ENCODE peak calls at places on chromosomes 7 and 10, in four cellular contexts. B is epithelial cell of esophagus, N is astrocyte of the spinal cord, D is stomach. L is an unnamed sample.

GRCh38 chr7:21869785-21870402 is 75.8 kb downstream of the CDCA7L start:
- DNase-seq in B (peak; percentile 18), N (peak; percentile 35), D (no peak), L (no peak)

GRCh38 chr7:2163565-2163964 is 69.2 kb downstream of the MAD1L1 start:
- DNase-seq in B (no peak), N (no peak), D (no peak), L (no peak)

GRCh38 chr10:97914837-97915211 is 65.2 kb downstream of the GOLGA7B start:
- DNase-seq in B (peak; percentile 70), N (peak; percentile 45), D (peak; percentile 86), L (peak; percentile 82)

GRCh38 chr7:108210796-108211195 is 80.6 kb upstream of the LAMB4 start:
- DNase-seq in B (peak; percentile 76), N (no peak), D (no peak), L (no peak)

GRCh38 chr7:18295781-18296417 is 199.7 kb upstream of the HDAC9 start:
- DNase-seq in B (no peak), N (no peak), D (no peak), L (no peak)

GRCh38 chr10:23331567-23332290 is 12.9 kb downstream of the C10orf67 start:
- DNase-seq in B (peak; percentile 91), N (peak; percentile 78), D (no peak), L (no peak)

GRCh38 chr7:85191383-85191782 is 4.5 kb upstream of the SEMA3D start:
- DNase-seq in B (peak; percentile 56), N (peak; percentile 24), D (no peak), L (no peak)

GRCh38 chr7:122143376-122143750 is 686 bp downstream of the AASS start:
- DNase-seq in B (peak; percentile 19), N (peak; percentile 44), D (peak; percentile 28), L (peak; percentile 17)

GRCh38 chr10:75407716-75408511 is 6.3 kb upstream of the ZNF503 start:
- DNase-seq in B (peak; percentile 51), N (peak; percentile 49), D (peak; percentile 55), L (no peak)

GRCh38 chr10:15211464-15211979 is 43.0 kb upstream of the NMT2 start:
- DNase-seq in B (peak; percentile 63), N (peak; percentile 84), D (no peak), L (no peak)

GRCh38 chr10:62733654-62734293 is 70.7 kb upstream of the ADO start:
- DNase-seq in B (no peak), N (no peak), D (no peak), L (no peak)

GRCh38 chr7:24701232-24701898 is 55.9 kb downstream of the GSDME start:
- DNase-seq in B (peak; percentile 85), N (peak; percentile 92), D (no peak), L (peak; percentile 47)

GRCh38 chr7:40310213-40310612 is 175.4 kb downstream of the SUGCT start:
- DNase-seq in B (peak; percentile 45), N (peak; percentile 36), D (no peak), L (no peak)

GRCh38 chr7:131591674-131592328 is 35.4 kb upstream of the PODXL start:
- DNase-seq in B (no peak), N (no peak), D (no peak), L (no peak)

GRCh38 chr7:121298831-121299239 is 30.0 kb upstream of the WNT16 start:
- DNase-seq in B (no peak), N (no peak), D (no peak), L (no peak)

GRCh38 chr7:68720722-68721121 is 877.6 kb upstream of the AUTS2 start:
- DNase-seq in B (no peak), N (peak; percentile 31), D (no peak), L (no peak)

GRCh38 chr7:139452948-139453672 is 30.4 kb downstream of the KLRG2 start:
- DNase-seq in B (peak; percentile 25), N (peak; percentile 61), D (no peak), L (no peak)

GRCh38 chr7:90211391-90212148 is at the start of gene STEAP2:
- DNase-seq in B (peak; percentile 87), N (peak; percentile 91), D (peak; percentile 90), L (peak; percentile 90)

GRCh38 chr7:121501566-121501965 is 105.5 kb upstream of the FAM3C start:
- DNase-seq in B (no peak), N (no peak), D (no peak), L (no peak)

GRCh38 chr7:6258440-6259182 is 13.8 kb downstream of the CYTH3 start:
- DNase-seq in B (no peak), N (peak; percentile 92), D (no peak), L (no peak)

GRCh38 chr7:140676303-140676702 is 3.6 kb downstream of the ADCK2 start:
- DNase-seq in B (no peak), N (no peak), D (no peak), L (no peak)

GRCh38 chr7:129855234-129855673 is 97.5 kb downstream of the UBE2H start:
- DNase-seq in B (no peak), N (peak; percentile 98), D (no peak), L (no peak)

GRCh38 chr7:4265676-4266075 is 416.4 kb upstream of the FOXK1 start:
- DNase-seq in B (no peak), N (no peak), D (no peak), L (no peak)

DNA sequence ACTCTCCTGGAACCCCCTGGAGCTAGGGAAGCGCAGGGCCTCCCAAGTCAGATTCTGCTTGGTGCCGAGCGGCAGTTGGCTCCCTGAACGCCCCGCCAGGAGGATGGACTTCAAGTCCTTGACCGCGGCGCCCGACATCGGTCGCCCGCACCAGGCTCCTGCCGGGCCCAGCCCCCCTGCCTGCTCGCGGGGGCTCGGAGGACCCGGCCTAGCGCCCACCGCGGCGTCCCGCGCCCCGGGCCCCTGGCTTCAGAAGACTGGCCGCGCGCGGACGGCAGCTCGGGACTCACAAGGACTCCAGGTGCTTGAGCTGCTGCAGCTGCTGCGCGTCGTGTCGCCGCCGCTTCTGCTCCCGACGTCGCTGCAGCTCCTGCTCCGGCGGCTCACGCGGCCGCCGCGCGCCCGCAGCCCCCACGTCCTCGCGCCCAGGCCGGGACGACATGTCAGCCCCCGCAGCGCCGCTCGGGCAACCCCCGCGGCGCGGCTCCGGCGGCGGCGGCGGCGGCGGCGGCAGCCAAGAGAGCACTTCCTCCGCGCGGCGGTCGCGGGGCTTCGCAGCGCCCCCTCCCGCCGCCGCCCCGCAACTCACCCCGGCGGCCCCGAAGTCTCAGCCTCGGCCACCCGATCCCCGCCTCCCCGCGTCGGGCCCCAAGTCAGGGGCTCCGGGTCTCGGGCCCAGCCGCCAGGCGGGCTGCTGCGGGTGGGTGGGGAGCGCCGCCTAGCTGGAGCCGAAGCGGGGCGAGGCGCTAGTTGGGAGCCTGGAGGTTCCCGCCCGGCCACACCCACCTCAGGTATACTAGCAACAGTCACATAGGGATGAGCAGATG is at the start of gene RP9:
- DNase-seq in B (peak; percentile 65), N (peak; percentile 67), D (peak; percentile 72), L (peak; percentile 93)
- TF ChIP-seq CTCF in B (no peak), N (peak; percentile 36), D (no peak), L (peak; percentile 65)

GRCh38 chr7:155930061-155930460 is 117.8 kb upstream of the SHH start:
- DNase-seq in B (no peak), N (no peak), D (peak; percentile 24), L (no peak)
- TF ChIP-seq CTCF in B (no peak), N (no peak), D (no peak), L (no peak)

GRCh38 chr10:113732966-113733365 is 18.5 kb upstream of the PLEKHS1 start:
- DNase-seq in B (no peak), N (no peak), D (no peak), L (no peak)

GRCh38 chr10:113736576-113736975 is 14.9 kb upstream of the PLEKHS1 start:
- DNase-seq in B (no peak), N (peak; percentile 34), D (no peak), L (no peak)

GRCh38 chr10:113733635-113734034 is 17.8 kb upstream of the PLEKHS1 start:
- DNase-seq in B (no peak), N (no peak), D (no peak), L (no peak)

GRCh38 chr10:113739031-113739430 is 12.5 kb upstream of the PLEKHS1 start:
- DNase-seq in B (no peak), N (no peak), D (no peak), L (no peak)

DNA sequence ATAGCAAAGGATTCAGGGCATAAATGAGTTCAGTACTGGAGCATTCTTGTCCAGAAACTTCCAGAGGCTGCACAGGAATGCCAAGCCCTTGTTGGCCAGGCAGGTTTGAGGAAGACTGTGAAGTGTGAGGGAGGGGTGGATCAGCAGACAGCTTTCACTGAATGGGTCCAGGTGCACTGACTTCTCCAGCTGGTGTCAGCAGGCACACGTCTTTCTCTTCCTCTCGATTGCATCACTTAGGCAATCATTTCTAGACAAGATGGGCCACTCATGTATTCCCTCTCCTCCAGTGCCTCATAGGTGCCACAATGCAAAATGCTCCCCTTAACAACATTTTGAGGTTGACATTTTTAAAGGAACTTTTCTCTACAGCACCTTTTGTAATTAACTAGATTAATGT is 15.6 kb upstream of the PLEKHS1 start:
- DNase-seq in B (peak; percentile 49), N (no peak), D (no peak), L (peak; percentile 27)
- TF ChIP-seq CTCF in B (no peak), N (no peak), D (no peak), L (no peak)

GRCh38 chr10:119042169-119042568 is 12.7 kb downstream of the NANOS1 start:
- DNase-seq in B (no peak), N (no peak), D (no peak), L (no peak)
- TF ChIP-seq CTCF in B (no peak), N (no peak), D (no peak), L (no peak)

L was measured in Calu3.